ENCODE peak calls at places on chromosome 20, in five cellular contexts. M, J, R, T and E are unnamed samples.

GRCh38 chr20:52312131-52312729 is 120.7 kb upstream of the ZFP64 start:
- DNase-seq in M (peak), J (peak), R (peak), T (peak), E (peak)

GRCh38 chr20:57398901-57399535 is 7.8 kb downstream of the RBM38 start:
- DNase-seq in M (no peak), J (no peak), R (no peak), T (no peak), E (no peak)

GRCh38 chr20:10739575-10739974 is 65.8 kb upstream of the JAG1 start:
- DNase-seq in M (peak), J (no peak), R (no peak), T (peak), E (peak)

GRCh38 chr20:38932457-38933120 is 6.4 kb downstream of the FAM83D start:
- DNase-seq in M (peak), J (no peak), R (no peak), T (no peak), E (peak)

GRCh38 chr20:10314198-10314597 is 95.6 kb downstream of the SNAP25 start:
- DNase-seq in M (no peak), J (no peak), R (no peak), T (no peak), E (no peak)

GRCh38 chr20:64194269-64194668 is 30.0 kb downstream of the MYT1 start:
- DNase-seq in M (no peak), J (no peak), R (no peak), T (no peak), E (no peak)

GRCh38 chr20:63061051-63061531 is 54.3 kb upstream of the BHLHE23 start:
- DNase-seq in M (no peak), J (no peak), R (no peak), T (no peak), E (no peak)

GRCh38 chr20:23147964-23148720 is 62.0 kb upstream of the CD93 start:
- DNase-seq in M (peak), J (no peak), R (peak), T (peak), E (peak)